ENCODE peak calls at places on chromosomes 13 and 19, in four cellular contexts. J is NCI-H2081, X is epithelial cell of prostate, H is endothelial cell. E is an unnamed sample.

GRCh38 chr19:1015782-1016646 is 4.9 kb downstream of the TMEM259 start:
- DNase-seq in J (no peak), X (no peak), H (no peak), E (no peak)

GRCh38 chr13:95254341-95254740 is 46.9 kb downstream of the ABCC4 start:
- DNase-seq in J (no peak), X (no peak), H (no peak), E (peak)

GRCh38 chr13:32535748-32536147 is 2.8 kb downstream of the N4BP2L2 start:
- DNase-seq in J (no peak), X (no peak), H (no peak), E (no peak)

GRCh38 chr19:10471909-10472308 is 31.2 kb downstream of the KEAP1 start:
- DNase-seq in J (peak), X (peak), H (no peak), E (no peak)

GRCh38 chr19:12833747-12834417 is 497 bp downstream of the RTBDN start:
- DNase-seq in J (peak), X (no peak), H (no peak), E (no peak)

GRCh38 chr19:28489126-28489660 is 723.8 kb downstream of the UQCRFS1 start:
- DNase-seq in J (no peak), X (no peak), H (no peak), E (no peak)

GRCh38 chr13:31965361-31966066 is 66.1 kb upstream of the FRY start:
- DNase-seq in J (no peak), X (no peak), H (no peak), E (no peak)

GRCh38 chr19:7617735-7618134 is 11.6 kb downstream of the XAB2 start:
- DNase-seq in J (no peak), X (no peak), H (no peak), E (no peak)

GRCh38 chr19:6536138-6536671 is 5.4 kb downstream of the TNFSF9 start:
- DNase-seq in J (peak), X (peak), H (no peak), E (peak)

GRCh38 chr13:59391696-59392095 is 772.0 kb downstream of the DIAPH3 start:
- DNase-seq in J (peak), X (peak), H (peak), E (no peak)

GRCh38 chr19:5153601-5154128 is 184.8 kb downstream of the KDM4B start:
- DNase-seq in J (no peak), X (no peak), H (no peak), E (no peak)

GRCh38 chr13:101447852-101448251 is 4.6 kb upstream of the ITGBL1 start:
- DNase-seq in J (no peak), X (no peak), H (no peak), E (no peak)

GRCh38 chr19:38877781-38878574 is at the start of gene RINL:
- DNase-seq in J (peak), X (no peak), H (peak), E (no peak)

GRCh38 chr19:15539638-15540037 is 31.3 kb downstream of the CYP4F22 start:
- DNase-seq in J (no peak), X (no peak), H (no peak), E (no peak)

GRCh38 chr13:98112456-98112855 is 30.4 kb upstream of the FARP1 start:
- DNase-seq in J (no peak), X (no peak), H (no peak), E (no peak)

GRCh38 chr13:25494708-25495411 is 123.1 kb downstream of the ATP8A2 start:
- DNase-seq in J (peak), X (no peak), H (no peak), E (no peak)

GRCh38 chr19:35164418-35164817 is 9.9 kb downstream of the FXYD5 start:
- DNase-seq in J (no peak), X (no peak), H (no peak), E (no peak)

GRCh38 chr19:34224996-34225658 is 29.2 kb upstream of the GARRE1 start:
- DNase-seq in J (no peak), X (no peak), H (no peak), E (no peak)

GRCh38 chr13:51380269-51380668 is 40.8 kb downstream of the SERPINE3 start:
- DNase-seq in J (peak), X (no peak), H (no peak), E (no peak)

GRCh38 chr19:16702123-16702522 is 17.5 kb upstream of the NWD1 start:
- DNase-seq in J (no peak), X (peak), H (no peak), E (peak)

GRCh38 chr13:49995535-49996165 is 1.2 kb upstream of the TRIM13 start:
- DNase-seq in J (no peak), X (no peak), H (no peak), E (no peak)

GRCh38 chr19:51712461-51713081 is 11.2 kb downstream of the HAS1 start:
- DNase-seq in J (no peak), X (no peak), H (peak), E (no peak)

GRCh38 chr13:79393564-79394249 is 12.3 kb downstream of the RBM26 start:
- DNase-seq in J (peak), X (no peak), H (no peak), E (no peak)

GRCh38 chr13:101080616-101081015 is 335.7 kb downstream of the NALCN start:
- DNase-seq in J (no peak), X (no peak), H (no peak), E (no peak)

GRCh38 chr19:16288544-16288943 is 36.1 kb upstream of the KLF2 start:
- DNase-seq in J (no peak), X (no peak), H (no peak), E (no peak)

GRCh38 chr13:114315074-114315785 is 927 bp downstream of the CHAMP1 start:
- DNase-seq in J (no peak), X (no peak), H (no peak), E (no peak)

GRCh38 chr13:37960427-37960826 is 90.9 kb upstream of the TRPC4 start:
- DNase-seq in J (no peak), X (no peak), H (no peak), E (no peak)

GRCh38 chr13:51803422-51804294 is at the start of gene DHRS12:
- DNase-seq in J (peak), X (no peak), H (peak), E (peak)

GRCh38 chr19:16420781-16421386 is 50.9 kb downstream of the EPS15L1 start:
- DNase-seq in J (no peak), X (no peak), H (no peak), E (no peak)

GRCh38 chr19:5951338-5951861 is 26.5 kb downstream of the RANBP3 start:
- DNase-seq in J (no peak), X (no peak), H (no peak), E (no peak)

GRCh38 chr19:50008532-50008931 is 16.6 kb downstream of the VRK3 start:
- DNase-seq in J (no peak), X (no peak), H (peak), E (no peak)

GRCh38 chr19:46361915-46362314 is 15.0 kb downstream of the PPP5C start:
- DNase-seq in J (no peak), X (no peak), H (no peak), E (no peak)

GRCh38 chr19:46466536-46467199 is 4.7 kb downstream of the PNMA8A start:
- DNase-seq in J (no peak), X (peak), H (no peak), E (peak)

GRCh38 chr19:38831142-38831605 is 420 bp downstream of the ECH1 start:
- DNase-seq in J (peak), X (peak), H (peak), E (no peak)